ENCODE peak calls at places on chromosomes 5 and 9, in six cellular contexts. V is upper lobe of left lung, Y is BE2C, B is lung, M is colonic mucosa, U is HepG2. D is an unnamed sample. For H3K9me3, the result is how much of the 10 kb centered on the place peaks cover.

GRCh38 chr9:137303031-137303892 is 1.2 kb upstream of the NRARP start:
- DNase-seq in V (peak), Y (peak), B (no peak), M (peak), U (no peak), D (peak)

GRCh38 chr5:16492398-16493175 is 27.0 kb upstream of the ZNF622 start:
- DNase-seq in V (no peak), Y (no peak), B (peak), M (peak), U (no peak), D (peak)

GRCh38 chr5:6424110-6424659 is 24.5 kb upstream of the UBE2QL1 start:
- DNase-seq in V (no peak), Y (no peak), B (no peak), M (no peak), U (no peak), D (no peak)

GRCh38 chr5:171272996-171273970 is 35.8 kb upstream of the TLX3 start:
- DNase-seq in V (no peak), Y (peak), B (no peak), M (no peak), U (peak), D (no peak)

GRCh38 chr9:18890372-18890771 is 142.6 kb downstream of the SAXO1 start:
- DNase-seq in V (no peak), Y (peak), B (no peak), M (no peak), U (no peak), D (no peak)

GRCh38 chr5:67105270-67105669 is 91.3 kb downstream of the CD180 start:
- DNase-seq in V (no peak), Y (no peak), B (no peak), M (no peak), U (no peak), D (no peak)

GRCh38 chr5:39100851-39101396 is 26.7 kb upstream of the RICTOR start:
- DNase-seq in V (no peak), Y (no peak), B (no peak), M (no peak), U (peak), D (no peak)

GRCh38 chr5:126503602-126504104 is 80.4 kb downstream of the GRAMD2B start:
- DNase-seq in V (no peak), Y (no peak), B (no peak), M (no peak), U (no peak), D (no peak)

GRCh38 chr5:1511651-1512540 is 11.9 kb downstream of the LPCAT1 start:
- DNase-seq in V (peak), Y (peak), B (peak), M (peak), U (no peak), D (peak)

GRCh38 chr9:126097679-126098078 is 228.9 kb upstream of the MVB12B start:
- DNase-seq in V (no peak), Y (no peak), B (no peak), M (no peak), U (no peak), D (no peak)

GRCh38 chr9:132062768-132063167 is 16.9 kb downstream of the MED27 start:
- DNase-seq in V (no peak), Y (no peak), B (no peak), M (no peak), U (no peak), D (no peak)

GRCh38 chr5:172113036-172113435 is 75.0 kb downstream of the STK10 start:
- DNase-seq in V (no peak), Y (no peak), B (no peak), M (no peak), U (no peak), D (peak)

GRCh38 chr5:6181147-6181729 is 197.1 kb downstream of the MED10 start:
- DNase-seq in V (no peak), Y (no peak), B (no peak), M (no peak), U (no peak), D (no peak)

GRCh38 chr9:14170973-14171596 is 142.9 kb downstream of the NFIB start:
- DNase-seq in V (no peak), Y (no peak), B (no peak), M (no peak), U (no peak), D (no peak)

GRCh38 chr9:14437336-14438231 is 123.6 kb upstream of the NFIB start:
- DNase-seq in V (no peak), Y (peak), B (no peak), M (no peak), U (no peak), D (peak)

GRCh38 chr5:10030219-10030831 is 219.4 kb downstream of the ATPSCKMT start:
- DNase-seq in V (no peak), Y (peak), B (peak), M (no peak), U (peak), D (peak)

GRCh38 chr9:80691229-80691628 is 998.1 kb downstream of the TLE1 start:
- DNase-seq in V (no peak), Y (no peak), B (no peak), M (no peak), U (no peak), D (no peak)

GRCh38 chr9:32430720-32431119 is 46.3 kb downstream of the ACO1 start:
- DNase-seq in V (no peak), Y (no peak), B (no peak), M (no peak), U (no peak), D (no peak)

GRCh38 chr9:38214441-38214840 is 145.4 kb upstream of the SHB start:
- DNase-seq in V (no peak), Y (no peak), B (no peak), M (no peak), U (no peak), D (no peak)

GRCh38 chr9:75083188-75083976 is 4.6 kb downstream of the NMRK1 start:
- DNase-seq in V (no peak), Y (no peak), B (peak), M (peak), U (peak), D (peak)

GRCh38 chr5:82793808-82794419 is 283.3 kb downstream of the TMEM167A start:
- DNase-seq in V (no peak), Y (peak), B (peak), M (peak), U (peak), D (peak)

GRCh38 chr5:159915913-159916840 is at the start of gene ADRA1B:
- DNase-seq in V (peak), Y (peak), B (peak), M (peak), U (peak), D (peak)

GRCh38 chr9:11742471-11742870 is 950.7 kb upstream of the TYRP1 start:
- DNase-seq in V (no peak), Y (no peak), B (no peak), M (no peak), U (no peak), D (no peak)

GRCh38 chr9:134740071-134740470 is 98.5 kb downstream of the COL5A1 start:
- DNase-seq in V (no peak), Y (no peak), B (no peak), M (no peak), U (no peak), D (no peak)

GRCh38 chr5:142551242-142552067 is 134.4 kb downstream of the FGF1 start:
- DNase-seq in V (peak), Y (peak), B (no peak), M (no peak), U (no peak), D (peak)

GRCh38 chr9:102796244-102796643 is 198.9 kb upstream of the CYLC2 start:
- DNase-seq in V (no peak), Y (no peak), B (no peak), M (no peak), U (no peak), D (no peak)

GRCh38 chr9:123569343-123569694 is 213.3 kb downstream of the CRB2 start:
- DNase-seq in V (no peak), Y (no peak), B (no peak), M (no peak), U (no peak), D (no peak)

GRCh38 chr9:96367943-96368342 is 15.6 kb downstream of the SLC35D2 start:
- DNase-seq in V (no peak), Y (no peak), B (no peak), M (no peak), U (no peak), D (no peak)

GRCh38 chr9:93595861-93596365 is 19.5 kb downstream of the PHF2 start:
- DNase-seq in V (no peak), Y (no peak), B (no peak), M (no peak), U (no peak), D (no peak)

GRCh38 chr5:74016373-74016772 is 390.4 kb downstream of the ARHGEF28 start:
- DNase-seq in V (no peak), Y (peak), B (no peak), M (no peak), U (peak), D (no peak)

GRCh38 chr9:2568689-2569088 is 52.9 kb upstream of the VLDLR start:
- DNase-seq in V (no peak), Y (no peak), B (no peak), M (peak), U (peak), D (no peak)

GRCh38 chr5:151283120-151283825 is 20.3 kb downstream of the SLC36A3 start:
- DNase-seq in V (no peak), Y (no peak), B (no peak), M (no peak), U (no peak), D (no peak)

GRCh38 chr5:151285683-151286082 is 17.9 kb downstream of the SLC36A3 start:
- DNase-seq in V (no peak), Y (no peak), B (no peak), M (no peak), U (no peak), D (no peak)

GRCh38 chr5:151286246-151286645 is 17.3 kb downstream of the SLC36A3 start:
- DNase-seq in V (no peak), Y (no peak), B (no peak), M (no peak), U (no peak), D (no peak)

GRCh38 chr5:151281001-151281639 is 22.4 kb downstream of the SLC36A3 start:
- DNase-seq in V (no peak), Y (no peak), B (no peak), M (no peak), U (no peak), D (no peak)

GRCh38 chr5:151284392-151284967 is 19.1 kb downstream of the SLC36A3 start:
- DNase-seq in V (no peak), Y (no peak), B (no peak), M (no peak), U (no peak), D (no peak)
- TF ChIP-seq CTCF in V (no peak), Y (peak), B (no peak), M (no peak), U (peak), D (no peak)

GRCh38 chr9:107282268-107282667 is 811 bp upstream of the RAD23B start:
- DNase-seq in V (no peak), Y (no peak), B (no peak), M (peak), U (no peak), D (no peak)
- H3K9me3 ChIP-seq in V (under half), Y (under half), B (under half), M (under half), U (under half), D (under half)

GRCh38 chr5:174581483-174581882 is 142.9 kb upstream of the MSX2 start:
- DNase-seq in V (no peak), Y (peak), B (no peak), M (no peak), U (peak), D (no peak)
- TF ChIP-seq CTCF in V (no peak), Y (peak), B (no peak), M (no peak), U (peak), D (no peak)

GRCh38 chr5:180938294-180938693 is 39.3 kb downstream of the BTNL8 start:
- DNase-seq in V (no peak), Y (no peak), B (no peak), M (no peak), U (no peak), D (no peak)

GRCh38 chr5:180932660-180933059 is 33.7 kb downstream of the BTNL8 start:
- DNase-seq in V (no peak), Y (no peak), B (no peak), M (no peak), U (no peak), D (no peak)

DNA sequence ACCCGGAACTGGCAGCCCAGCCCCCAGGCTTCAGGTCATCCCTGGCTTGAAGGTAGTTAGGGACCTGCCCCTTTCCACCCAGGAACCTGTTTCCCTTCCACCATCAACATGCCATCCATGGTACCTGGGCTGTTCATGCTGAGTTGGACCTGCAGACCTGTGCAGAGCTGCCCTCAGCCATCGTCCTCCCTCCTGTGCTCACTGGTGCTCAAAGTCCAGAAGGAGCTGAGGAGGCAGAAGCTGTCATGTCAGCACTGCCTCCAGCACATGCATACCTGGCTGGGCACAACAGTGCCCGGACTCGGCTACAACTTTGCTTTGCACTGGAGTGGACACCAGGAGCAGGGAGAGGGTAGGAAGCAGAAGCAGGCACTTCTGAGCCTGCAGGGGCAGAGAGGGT is 36.2 kb downstream of the BTNL8 start:
- DNase-seq in V (no peak), Y (no peak), B (no peak), M (no peak), U (no peak), D (no peak)
- H3K9me3 ChIP-seq in V (under half), Y (under half), B (under half), M (under half), U (under half), D (under half)

GRCh38 chr9:111896942-111897830 is 572 bp downstream of the UGCG start:
- DNase-seq in V (peak), Y (peak), B (peak), M (peak), U (peak), D (peak)
- TF ChIP-seq CTCF in V (peak), Y (no peak), B (no peak), M (no peak), U (peak), D (no peak)

DNA sequence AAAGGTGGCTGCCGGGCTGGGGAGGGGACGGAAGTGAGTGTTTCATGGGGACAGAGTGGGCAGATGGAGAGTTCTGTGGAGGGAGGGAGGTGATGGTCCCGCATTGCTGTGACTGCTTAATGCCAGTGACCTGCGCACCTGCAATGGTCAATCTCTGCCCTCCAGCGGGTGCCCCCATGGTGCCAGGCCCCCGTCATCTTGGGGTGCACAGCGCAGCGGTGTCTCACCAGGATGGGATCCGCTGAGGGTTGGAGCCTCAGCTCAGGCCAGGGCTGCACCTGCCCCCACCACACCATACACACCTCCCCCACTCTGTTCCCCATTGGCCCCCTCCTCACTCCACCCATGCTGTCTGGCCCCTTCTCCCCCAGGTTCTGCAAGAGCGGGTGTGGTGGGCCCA is 12.0 kb upstream of the CAMSAP1 start:
- DNase-seq in V (peak), Y (no peak), B (no peak), M (no peak), U (no peak), D (no peak)
- H3K9me3 ChIP-seq in V (half or more), Y (under half), B (under half), M (under half), U (under half), D (half or more)

DNA sequence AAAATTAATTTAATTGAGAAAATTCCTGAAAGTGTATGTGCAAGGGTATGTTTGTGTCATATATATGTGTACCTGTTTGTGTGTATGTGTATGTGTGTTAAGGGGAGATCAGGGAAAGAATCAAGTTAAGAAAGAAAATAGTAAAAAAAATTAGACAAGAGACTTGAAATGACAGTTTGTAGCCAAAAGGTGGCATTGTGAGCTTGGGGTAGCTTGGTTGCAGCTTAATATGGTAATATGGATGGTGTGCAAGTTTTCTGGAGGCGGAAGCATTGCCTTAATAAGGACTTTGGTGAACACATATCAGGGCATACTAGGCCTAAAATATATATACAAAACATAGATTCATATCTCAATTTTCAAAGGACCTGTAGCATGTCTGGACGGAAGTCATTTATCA is 129.9 kb downstream of the INSYN2B start:
- DNase-seq in V (no peak), Y (no peak), B (no peak), M (no peak), U (no peak), D (no peak)
- TF ChIP-seq CTCF in V (no peak), Y (peak), B (no peak), M (no peak), U (no peak), D (no peak)

D was measured in mucosa of descending colon.